ENCODE peak calls at places on chromosomes 12 and 14, in four cellular contexts. G is tibial nerve; I is stimulated activated CD8-positive, alpha-beta memory T cell treated with anti-CD3 and anti-CD28 coated beads, Interleukin-15, amount 100 ng/mL, for 1 hour; V is nephron progenitor cell. J is an unnamed sample.

GRCh38 chr12:32444895-32445294 is 45.5 kb downstream of the FGD4 start:
- DNase-seq in V (no peak), I (no peak), G (no peak), J (peak; percentile 90)

GRCh38 chr14:22505751-22506710 is 83.0 kb downstream of the DAD1 start:
- DNase-seq in V (peak; percentile 19), I (no peak), G (no peak), J (no peak)

GRCh38 chr12:4562034-4562657 is at the start of gene DYRK4:
- DNase-seq in I (no peak), G (peak; percentile 64), V (peak; percentile 95), J (peak; percentile 79)

GRCh38 chr14:58730793-58731464 is 93.2 kb downstream of the DACT1 start:
- DNase-seq in G (no peak), I (no peak), V (no peak), J (peak; percentile 64)

GRCh38 chr12:102917026-102917787 is at the start of gene PAH:
- DNase-seq in V (peak; percentile 39), G (no peak), I (no peak), J (no peak)

GRCh38 chr14:89418452-89418851 is 1.4 kb upstream of the FOXN3 start:
- DNase-seq in I (no peak), V (peak; percentile 15), G (no peak), J (no peak)

GRCh38 chr12:130712346-130713065 is 3.6 kb downstream of the RIMBP2 start:
- DNase-seq in I (no peak), G (no peak), V (no peak), J (no peak)

GRCh38 chr12:31897791-31898503 is 61.3 kb upstream of the RESF1 start:
- DNase-seq in I (no peak), G (no peak), V (peak; percentile 29), J (peak; percentile 61)

GRCh38 chr12:105741786-105742566 is 396.8 kb downstream of the NUAK1 start:
- DNase-seq in V (no peak), G (no peak), I (no peak), J (peak; percentile 58)

GRCh38 chr14:65738339-65738738 is 325.8 kb downstream of the FUT8 start:
- DNase-seq in G (no peak), V (no peak), I (no peak), J (no peak)

GRCh38 chr12:111409403-111410228 is 3.9 kb downstream of the SH2B3 start:
- DNase-seq in I (no peak), V (peak; percentile 70), G (no peak), J (peak; percentile 55)

GRCh38 chr14:106024983-106025604 is 498.7 kb downstream of the TMEM121 start:
- DNase-seq in G (no peak), I (no peak), V (no peak), J (no peak)

GRCh38 chr12:1115471-1116242 is 124.6 kb downstream of the ERC1 start:
- DNase-seq in I (no peak), V (no peak), G (no peak), J (peak; percentile 82)

GRCh38 chr12:42588981-42589464 is 523 bp downstream of the PRICKLE1 start:
- DNase-seq in G (peak; percentile 12), I (no peak), V (peak; percentile 65), J (peak; percentile 45)

GRCh38 chr14:97705976-97706375 is 908.8 kb downstream of the VRK1 start:
- DNase-seq in I (no peak), G (no peak), V (no peak), J (no peak)

GRCh38 chr12:53867216-53868012 is 71.2 kb upstream of the HOXC13 start:
- DNase-seq in G (no peak), I (no peak), V (peak; percentile 12), J (peak; percentile 9)

GRCh38 chr12:123270380-123271181 is 1.1 kb downstream of the CDK2AP1 start:
- DNase-seq in I (no peak), G (no peak), V (peak; percentile 28), J (peak; percentile 34)

GRCh38 chr12:30417697-30418231 is 277.9 kb downstream of the IPO8 start:
- DNase-seq in V (no peak), G (no peak), I (no peak), J (peak; percentile 90)

GRCh38 chr12:116368196-116369194 is 91.0 kb upstream of the MED13L start:
- DNase-seq in G (no peak), I (no peak), V (no peak), J (no peak)

GRCh38 chr12:49089831-49090773 is 4.5 kb downstream of the DHH start:
- DNase-seq in V (peak; percentile 56), I (no peak), G (no peak), J (peak; percentile 45)

GRCh38 chr12:33770652-33771051 is 251.6 kb upstream of the ALG10 start:
- DNase-seq in G (no peak), I (no peak), V (no peak), J (no peak)

GRCh38 chr12:95532851-95533250 is 18.4 kb downstream of the USP44 start:
- DNase-seq in G (no peak), I (no peak), V (no peak), J (peak; percentile 67)

GRCh38 chr12:82314406-82314892 is 43.7 kb downstream of the CCDC59 start:
- DNase-seq in I (no peak), V (peak; percentile 36), G (no peak), J (no peak)

GRCh38 chr12:13982010-13982409 is 608 bp upstream of the GRIN2B start:
- DNase-seq in I (no peak), V (peak; percentile 76), G (no peak), J (no peak)

GRCh38 chr12:44654641-44655625 is 221.2 kb downstream of the NELL2 start:
- DNase-seq in I (no peak), G (no peak), V (peak; percentile 9), J (no peak)

J was measured in iris pigment epithelial cell.